ENCODE peak calls at places on chromosomes 3 and 15, in seven cellular contexts. One of them, this sample, is unnamed.

GRCh38 chr3:155409336-155409735 is 115.9 kb upstream of the STRIT1 start:
- DNase-seq in activated T-cell treated with anti-CD3 and anti-CD28 coated beads for 1 hour: no peak
- DNase-seq in activated T-helper 1 cell treated with anti-CD3 and anti-CD28 coated beads, Interleukin-12 subunit alpha, Interleukin-12 subunit beta, Interleukin-2, Interleukin-4 antibody, amounts not matched to agents 30 ng/mL and 10 ng/mL and 1 ng/mL, durations not matched to agents 14 hours and 24 hours and 36 hours: no peak
- DNase-seq in astrocyte of the cerebellum: no peak
- DNase-seq in activated naive CD8-positive, alpha-beta T cell treated with anti-CD3 and anti-CD28 coated beads, Interleukin-2, amount 50 U/mL, for 24 hours: no peak
- DNase-seq in LHCN-M2: no peak
- DNase-seq in G401: no peak
- DNase-seq in this sample: no peak

GRCh38 chr3:53071882-53072431 is 26.1 kb upstream of the SFMBT1 start:
- DNase-seq in activated T-cell treated with anti-CD3 and anti-CD28 coated beads for 1 hour: no peak
- DNase-seq in activated T-helper 1 cell treated with anti-CD3 and anti-CD28 coated beads, Interleukin-12 subunit alpha, Interleukin-12 subunit beta, Interleukin-2, Interleukin-4 antibody, amounts not matched to agents 30 ng/mL and 10 ng/mL and 1 ng/mL, durations not matched to agents 14 hours and 24 hours and 36 hours: no peak
- DNase-seq in astrocyte of the cerebellum: no peak
- DNase-seq in activated naive CD8-positive, alpha-beta T cell treated with anti-CD3 and anti-CD28 coated beads, Interleukin-2, amount 50 U/mL, for 24 hours: no peak
- DNase-seq in LHCN-M2: no peak
- DNase-seq in G401: no peak
- DNase-seq in this sample: no peak

GRCh38 chr3:134065836-134066538 is 36.3 kb upstream of the SLCO2A1 start:
- DNase-seq in activated T-cell treated with anti-CD3 and anti-CD28 coated beads for 1 hour: no peak
- DNase-seq in activated T-helper 1 cell treated with anti-CD3 and anti-CD28 coated beads, Interleukin-12 subunit alpha, Interleukin-12 subunit beta, Interleukin-2, Interleukin-4 antibody, amounts not matched to agents 30 ng/mL and 10 ng/mL and 1 ng/mL, durations not matched to agents 14 hours and 24 hours and 36 hours: no peak
- DNase-seq in astrocyte of the cerebellum: no peak
- DNase-seq in activated naive CD8-positive, alpha-beta T cell treated with anti-CD3 and anti-CD28 coated beads, Interleukin-2, amount 50 U/mL, for 24 hours: no peak
- DNase-seq in LHCN-M2: no peak
- DNase-seq in G401: no peak
- DNase-seq in this sample: no peak

GRCh38 chr3:127457746-127458145 is 132.8 kb downstream of the TPRA1 start:
- DNase-seq in activated T-cell treated with anti-CD3 and anti-CD28 coated beads for 1 hour: no peak
- DNase-seq in activated T-helper 1 cell treated with anti-CD3 and anti-CD28 coated beads, Interleukin-12 subunit alpha, Interleukin-12 subunit beta, Interleukin-2, Interleukin-4 antibody, amounts not matched to agents 30 ng/mL and 10 ng/mL and 1 ng/mL, durations not matched to agents 14 hours and 24 hours and 36 hours: no peak
- DNase-seq in astrocyte of the cerebellum: no peak
- DNase-seq in activated naive CD8-positive, alpha-beta T cell treated with anti-CD3 and anti-CD28 coated beads, Interleukin-2, amount 50 U/mL, for 24 hours: no peak
- DNase-seq in LHCN-M2: no peak
- DNase-seq in G401: no peak
- DNase-seq in this sample: no peak

GRCh38 chr15:76239786-76240185 is 71.5 kb downstream of the ETFA start:
- DNase-seq in activated T-cell treated with anti-CD3 and anti-CD28 coated beads for 1 hour: no peak
- DNase-seq in activated T-helper 1 cell treated with anti-CD3 and anti-CD28 coated beads, Interleukin-12 subunit alpha, Interleukin-12 subunit beta, Interleukin-2, Interleukin-4 antibody, amounts not matched to agents 30 ng/mL and 10 ng/mL and 1 ng/mL, durations not matched to agents 14 hours and 24 hours and 36 hours: no peak
- DNase-seq in astrocyte of the cerebellum: no peak
- DNase-seq in activated naive CD8-positive, alpha-beta T cell treated with anti-CD3 and anti-CD28 coated beads, Interleukin-2, amount 50 U/mL, for 24 hours: no peak
- DNase-seq in LHCN-M2: no peak
- DNase-seq in G401: no peak
- DNase-seq in this sample: no peak

GRCh38 chr3:50165388-50166308 is 10.5 kb downstream of the SEMA3F start:
- DNase-seq in activated T-cell treated with anti-CD3 and anti-CD28 coated beads for 1 hour: no peak
- DNase-seq in activated T-helper 1 cell treated with anti-CD3 and anti-CD28 coated beads, Interleukin-12 subunit alpha, Interleukin-12 subunit beta, Interleukin-2, Interleukin-4 antibody, amounts not matched to agents 30 ng/mL and 10 ng/mL and 1 ng/mL, durations not matched to agents 14 hours and 24 hours and 36 hours: no peak
- DNase-seq in astrocyte of the cerebellum: peak
- DNase-seq in activated naive CD8-positive, alpha-beta T cell treated with anti-CD3 and anti-CD28 coated beads, Interleukin-2, amount 50 U/mL, for 24 hours: no peak
- DNase-seq in LHCN-M2: no peak
- DNase-seq in G401: peak
- DNase-seq in this sample: no peak

GRCh38 chr3:145557405-145557804 is 603.6 kb downstream of the PLOD2 start:
- DNase-seq in activated T-cell treated with anti-CD3 and anti-CD28 coated beads for 1 hour: no peak
- DNase-seq in activated T-helper 1 cell treated with anti-CD3 and anti-CD28 coated beads, Interleukin-12 subunit alpha, Interleukin-12 subunit beta, Interleukin-2, Interleukin-4 antibody, amounts not matched to agents 30 ng/mL and 10 ng/mL and 1 ng/mL, durations not matched to agents 14 hours and 24 hours and 36 hours: no peak
- DNase-seq in astrocyte of the cerebellum: peak
- DNase-seq in activated naive CD8-positive, alpha-beta T cell treated with anti-CD3 and anti-CD28 coated beads, Interleukin-2, amount 50 U/mL, for 24 hours: no peak
- DNase-seq in LHCN-M2: peak
- DNase-seq in G401: no peak
- DNase-seq in this sample: peak

GRCh38 chr3:15462451-15462850 is 35.1 kb downstream of the EAF1 start:
- DNase-seq in activated T-cell treated with anti-CD3 and anti-CD28 coated beads for 1 hour: no peak
- DNase-seq in activated T-helper 1 cell treated with anti-CD3 and anti-CD28 coated beads, Interleukin-12 subunit alpha, Interleukin-12 subunit beta, Interleukin-2, Interleukin-4 antibody, amounts not matched to agents 30 ng/mL and 10 ng/mL and 1 ng/mL, durations not matched to agents 14 hours and 24 hours and 36 hours: no peak
- DNase-seq in astrocyte of the cerebellum: no peak
- DNase-seq in activated naive CD8-positive, alpha-beta T cell treated with anti-CD3 and anti-CD28 coated beads, Interleukin-2, amount 50 U/mL, for 24 hours: no peak
- DNase-seq in LHCN-M2: no peak
- DNase-seq in G401: no peak
- DNase-seq in this sample: no peak

GRCh38 chr3:21913791-21914190 is 162.8 kb upstream of the ZNF385D start:
- DNase-seq in activated T-cell treated with anti-CD3 and anti-CD28 coated beads for 1 hour: no peak
- DNase-seq in activated T-helper 1 cell treated with anti-CD3 and anti-CD28 coated beads, Interleukin-12 subunit alpha, Interleukin-12 subunit beta, Interleukin-2, Interleukin-4 antibody, amounts not matched to agents 30 ng/mL and 10 ng/mL and 1 ng/mL, durations not matched to agents 14 hours and 24 hours and 36 hours: no peak
- DNase-seq in astrocyte of the cerebellum: no peak
- DNase-seq in activated naive CD8-positive, alpha-beta T cell treated with anti-CD3 and anti-CD28 coated beads, Interleukin-2, amount 50 U/mL, for 24 hours: no peak
- DNase-seq in LHCN-M2: peak
- DNase-seq in G401: no peak
- DNase-seq in this sample: no peak

GRCh38 chr15:62462268-62462667 is 297.2 kb upstream of the C2CD4B start:
- DNase-seq in activated T-cell treated with anti-CD3 and anti-CD28 coated beads for 1 hour: no peak
- DNase-seq in activated T-helper 1 cell treated with anti-CD3 and anti-CD28 coated beads, Interleukin-12 subunit alpha, Interleukin-12 subunit beta, Interleukin-2, Interleukin-4 antibody, amounts not matched to agents 30 ng/mL and 10 ng/mL and 1 ng/mL, durations not matched to agents 14 hours and 24 hours and 36 hours: no peak
- DNase-seq in astrocyte of the cerebellum: no peak
- DNase-seq in activated naive CD8-positive, alpha-beta T cell treated with anti-CD3 and anti-CD28 coated beads, Interleukin-2, amount 50 U/mL, for 24 hours: no peak
- DNase-seq in LHCN-M2: peak
- DNase-seq in G401: no peak
- DNase-seq in this sample: no peak

GRCh38 chr3:196948442-196949365 is 6.4 kb upstream of the NCBP2 start:
- DNase-seq in activated T-cell treated with anti-CD3 and anti-CD28 coated beads for 1 hour: no peak
- DNase-seq in activated T-helper 1 cell treated with anti-CD3 and anti-CD28 coated beads, Interleukin-12 subunit alpha, Interleukin-12 subunit beta, Interleukin-2, Interleukin-4 antibody, amounts not matched to agents 30 ng/mL and 10 ng/mL and 1 ng/mL, durations not matched to agents 14 hours and 24 hours and 36 hours: no peak
- DNase-seq in astrocyte of the cerebellum: no peak
- DNase-seq in activated naive CD8-positive, alpha-beta T cell treated with anti-CD3 and anti-CD28 coated beads, Interleukin-2, amount 50 U/mL, for 24 hours: no peak
- DNase-seq in LHCN-M2: peak
- DNase-seq in G401: peak
- DNase-seq in this sample: peak

GRCh38 chr15:50653156-50653743 is 33.3 kb downstream of the TRPM7 start:
- DNase-seq in activated T-cell treated with anti-CD3 and anti-CD28 coated beads for 1 hour: no peak
- DNase-seq in activated T-helper 1 cell treated with anti-CD3 and anti-CD28 coated beads, Interleukin-12 subunit alpha, Interleukin-12 subunit beta, Interleukin-2, Interleukin-4 antibody, amounts not matched to agents 30 ng/mL and 10 ng/mL and 1 ng/mL, durations not matched to agents 14 hours and 24 hours and 36 hours: no peak
- DNase-seq in astrocyte of the cerebellum: no peak
- DNase-seq in activated naive CD8-positive, alpha-beta T cell treated with anti-CD3 and anti-CD28 coated beads, Interleukin-2, amount 50 U/mL, for 24 hours: no peak
- DNase-seq in LHCN-M2: no peak
- DNase-seq in G401: no peak
- DNase-seq in this sample: no peak

GRCh38 chr3:31412832-31413231 is 119.9 kb upstream of the STT3B start:
- DNase-seq in activated T-cell treated with anti-CD3 and anti-CD28 coated beads for 1 hour: no peak
- DNase-seq in activated T-helper 1 cell treated with anti-CD3 and anti-CD28 coated beads, Interleukin-12 subunit alpha, Interleukin-12 subunit beta, Interleukin-2, Interleukin-4 antibody, amounts not matched to agents 30 ng/mL and 10 ng/mL and 1 ng/mL, durations not matched to agents 14 hours and 24 hours and 36 hours: no peak
- DNase-seq in astrocyte of the cerebellum: no peak
- DNase-seq in activated naive CD8-positive, alpha-beta T cell treated with anti-CD3 and anti-CD28 coated beads, Interleukin-2, amount 50 U/mL, for 24 hours: no peak
- DNase-seq in LHCN-M2: peak
- DNase-seq in G401: no peak
- DNase-seq in this sample: peak

GRCh38 chr3:149703474-149703873 is 45.6 kb upstream of the WWTR1 start:
- DNase-seq in activated T-cell treated with anti-CD3 and anti-CD28 coated beads for 1 hour: no peak
- DNase-seq in activated T-helper 1 cell treated with anti-CD3 and anti-CD28 coated beads, Interleukin-12 subunit alpha, Interleukin-12 subunit beta, Interleukin-2, Interleukin-4 antibody, amounts not matched to agents 30 ng/mL and 10 ng/mL and 1 ng/mL, durations not matched to agents 14 hours and 24 hours and 36 hours: no peak
- DNase-seq in astrocyte of the cerebellum: no peak
- DNase-seq in activated naive CD8-positive, alpha-beta T cell treated with anti-CD3 and anti-CD28 coated beads, Interleukin-2, amount 50 U/mL, for 24 hours: no peak
- DNase-seq in LHCN-M2: peak
- DNase-seq in G401: no peak
- DNase-seq in this sample: no peak

GRCh38 chr15:43433160-43433559 is 59.8 kb downstream of the TP53BP1 start:
- DNase-seq in activated T-cell treated with anti-CD3 and anti-CD28 coated beads for 1 hour: no peak
- DNase-seq in activated T-helper 1 cell treated with anti-CD3 and anti-CD28 coated beads, Interleukin-12 subunit alpha, Interleukin-12 subunit beta, Interleukin-2, Interleukin-4 antibody, amounts not matched to agents 30 ng/mL and 10 ng/mL and 1 ng/mL, durations not matched to agents 14 hours and 24 hours and 36 hours: no peak
- DNase-seq in astrocyte of the cerebellum: peak
- DNase-seq in activated naive CD8-positive, alpha-beta T cell treated with anti-CD3 and anti-CD28 coated beads, Interleukin-2, amount 50 U/mL, for 24 hours: no peak
- DNase-seq in LHCN-M2: peak
- DNase-seq in G401: no peak
- DNase-seq in this sample: no peak

GRCh38 chr15:41562258-41562657 is 3.2 kb downstream of the TYRO3 start:
- DNase-seq in activated T-cell treated with anti-CD3 and anti-CD28 coated beads for 1 hour: no peak
- DNase-seq in activated T-helper 1 cell treated with anti-CD3 and anti-CD28 coated beads, Interleukin-12 subunit alpha, Interleukin-12 subunit beta, Interleukin-2, Interleukin-4 antibody, amounts not matched to agents 30 ng/mL and 10 ng/mL and 1 ng/mL, durations not matched to agents 14 hours and 24 hours and 36 hours: no peak
- DNase-seq in astrocyte of the cerebellum: no peak
- DNase-seq in activated naive CD8-positive, alpha-beta T cell treated with anti-CD3 and anti-CD28 coated beads, Interleukin-2, amount 50 U/mL, for 24 hours: no peak
- DNase-seq in LHCN-M2: no peak
- DNase-seq in G401: no peak
- DNase-seq in this sample: no peak

GRCh38 chr3:145807990-145808389 is 353.0 kb downstream of the PLOD2 start:
- DNase-seq in activated T-cell treated with anti-CD3 and anti-CD28 coated beads for 1 hour: no peak
- DNase-seq in activated T-helper 1 cell treated with anti-CD3 and anti-CD28 coated beads, Interleukin-12 subunit alpha, Interleukin-12 subunit beta, Interleukin-2, Interleukin-4 antibody, amounts not matched to agents 30 ng/mL and 10 ng/mL and 1 ng/mL, durations not matched to agents 14 hours and 24 hours and 36 hours: no peak
- DNase-seq in astrocyte of the cerebellum: peak
- DNase-seq in activated naive CD8-positive, alpha-beta T cell treated with anti-CD3 and anti-CD28 coated beads, Interleukin-2, amount 50 U/mL, for 24 hours: no peak
- DNase-seq in LHCN-M2: peak
- DNase-seq in G401: no peak
- DNase-seq in this sample: peak

GRCh38 chr3:64163019-64163754 is 62.1 kb downstream of the PRICKLE2 start:
- DNase-seq in activated T-cell treated with anti-CD3 and anti-CD28 coated beads for 1 hour: no peak
- DNase-seq in activated T-helper 1 cell treated with anti-CD3 and anti-CD28 coated beads, Interleukin-12 subunit alpha, Interleukin-12 subunit beta, Interleukin-2, Interleukin-4 antibody, amounts not matched to agents 30 ng/mL and 10 ng/mL and 1 ng/mL, durations not matched to agents 14 hours and 24 hours and 36 hours: no peak
- DNase-seq in astrocyte of the cerebellum: no peak
- DNase-seq in activated naive CD8-positive, alpha-beta T cell treated with anti-CD3 and anti-CD28 coated beads, Interleukin-2, amount 50 U/mL, for 24 hours: no peak
- DNase-seq in LHCN-M2: no peak
- DNase-seq in G401: no peak
- DNase-seq in this sample: no peak

GRCh38 chr3:138609898-138610266 is 1.3 kb downstream of the FAIM start:
- DNase-seq in activated T-cell treated with anti-CD3 and anti-CD28 coated beads for 1 hour: no peak
- DNase-seq in activated T-helper 1 cell treated with anti-CD3 and anti-CD28 coated beads, Interleukin-12 subunit alpha, Interleukin-12 subunit beta, Interleukin-2, Interleukin-4 antibody, amounts not matched to agents 30 ng/mL and 10 ng/mL and 1 ng/mL, durations not matched to agents 14 hours and 24 hours and 36 hours: no peak
- DNase-seq in astrocyte of the cerebellum: no peak
- DNase-seq in activated naive CD8-positive, alpha-beta T cell treated with anti-CD3 and anti-CD28 coated beads, Interleukin-2, amount 50 U/mL, for 24 hours: no peak
- DNase-seq in LHCN-M2: no peak
- DNase-seq in G401: no peak
- DNase-seq in this sample: no peak

GRCh38 chr15:69656271-69657030 is 203.8 kb downstream of the RPLP1 start:
- DNase-seq in activated T-cell treated with anti-CD3 and anti-CD28 coated beads for 1 hour: no peak
- DNase-seq in activated T-helper 1 cell treated with anti-CD3 and anti-CD28 coated beads, Interleukin-12 subunit alpha, Interleukin-12 subunit beta, Interleukin-2, Interleukin-4 antibody, amounts not matched to agents 30 ng/mL and 10 ng/mL and 1 ng/mL, durations not matched to agents 14 hours and 24 hours and 36 hours: no peak
- DNase-seq in astrocyte of the cerebellum: no peak
- DNase-seq in activated naive CD8-positive, alpha-beta T cell treated with anti-CD3 and anti-CD28 coated beads, Interleukin-2, amount 50 U/mL, for 24 hours: no peak
- DNase-seq in LHCN-M2: no peak
- DNase-seq in G401: no peak
- DNase-seq in this sample: no peak

GRCh38 chr3:77456881-77457280 is 417.0 kb downstream of the ROBO2 start:
- DNase-seq in activated T-cell treated with anti-CD3 and anti-CD28 coated beads for 1 hour: no peak
- DNase-seq in activated T-helper 1 cell treated with anti-CD3 and anti-CD28 coated beads, Interleukin-12 subunit alpha, Interleukin-12 subunit beta, Interleukin-2, Interleukin-4 antibody, amounts not matched to agents 30 ng/mL and 10 ng/mL and 1 ng/mL, durations not matched to agents 14 hours and 24 hours and 36 hours: no peak
- DNase-seq in astrocyte of the cerebellum: no peak
- DNase-seq in activated naive CD8-positive, alpha-beta T cell treated with anti-CD3 and anti-CD28 coated beads, Interleukin-2, amount 50 U/mL, for 24 hours: no peak
- DNase-seq in LHCN-M2: no peak
- DNase-seq in G401: peak
- DNase-seq in this sample: no peak

GRCh38 chr3:140816804-140817203 is 124.8 kb upstream of the SLC25A36 start:
- DNase-seq in activated T-cell treated with anti-CD3 and anti-CD28 coated beads for 1 hour: no peak
- DNase-seq in activated T-helper 1 cell treated with anti-CD3 and anti-CD28 coated beads, Interleukin-12 subunit alpha, Interleukin-12 subunit beta, Interleukin-2, Interleukin-4 antibody, amounts not matched to agents 30 ng/mL and 10 ng/mL and 1 ng/mL, durations not matched to agents 14 hours and 24 hours and 36 hours: no peak
- DNase-seq in astrocyte of the cerebellum: no peak
- DNase-seq in activated naive CD8-positive, alpha-beta T cell treated with anti-CD3 and anti-CD28 coated beads, Interleukin-2, amount 50 U/mL, for 24 hours: no peak
- DNase-seq in LHCN-M2: peak
- DNase-seq in G401: no peak
- DNase-seq in this sample: peak

GRCh38 chr3:5013021-5013906 is 34.0 kb downstream of the BHLHE40 start:
- DNase-seq in activated T-cell treated with anti-CD3 and anti-CD28 coated beads for 1 hour: no peak
- DNase-seq in activated T-helper 1 cell treated with anti-CD3 and anti-CD28 coated beads, Interleukin-12 subunit alpha, Interleukin-12 subunit beta, Interleukin-2, Interleukin-4 antibody, amounts not matched to agents 30 ng/mL and 10 ng/mL and 1 ng/mL, durations not matched to agents 14 hours and 24 hours and 36 hours: no peak
- DNase-seq in astrocyte of the cerebellum: no peak
- DNase-seq in activated naive CD8-positive, alpha-beta T cell treated with anti-CD3 and anti-CD28 coated beads, Interleukin-2, amount 50 U/mL, for 24 hours: peak
- DNase-seq in LHCN-M2: peak
- DNase-seq in G401: no peak
- DNase-seq in this sample: peak

GRCh38 chr3:66322436-66322835 is 101.6 kb downstream of the SLC25A26 start:
- DNase-seq in activated T-cell treated with anti-CD3 and anti-CD28 coated beads for 1 hour: no peak
- DNase-seq in activated T-helper 1 cell treated with anti-CD3 and anti-CD28 coated beads, Interleukin-12 subunit alpha, Interleukin-12 subunit beta, Interleukin-2, Interleukin-4 antibody, amounts not matched to agents 30 ng/mL and 10 ng/mL and 1 ng/mL, durations not matched to agents 14 hours and 24 hours and 36 hours: no peak
- DNase-seq in astrocyte of the cerebellum: no peak
- DNase-seq in activated naive CD8-positive, alpha-beta T cell treated with anti-CD3 and anti-CD28 coated beads, Interleukin-2, amount 50 U/mL, for 24 hours: no peak
- DNase-seq in LHCN-M2: no peak
- DNase-seq in G401: no peak
- DNase-seq in this sample: no peak

GRCh38 chr3:73070675-73071575 is 9.5 kb downstream of the EBLN2 start:
- DNase-seq in activated T-cell treated with anti-CD3 and anti-CD28 coated beads for 1 hour: no peak
- DNase-seq in activated T-helper 1 cell treated with anti-CD3 and anti-CD28 coated beads, Interleukin-12 subunit alpha, Interleukin-12 subunit beta, Interleukin-2, Interleukin-4 antibody, amounts not matched to agents 30 ng/mL and 10 ng/mL and 1 ng/mL, durations not matched to agents 14 hours and 24 hours and 36 hours: no peak
- DNase-seq in astrocyte of the cerebellum: peak
- DNase-seq in activated naive CD8-positive, alpha-beta T cell treated with anti-CD3 and anti-CD28 coated beads, Interleukin-2, amount 50 U/mL, for 24 hours: no peak
- DNase-seq in LHCN-M2: peak
- DNase-seq in G401: no peak
- DNase-seq in this sample: no peak

GRCh38 chr15:37101634-37102314 is 1.4 kb upstream of the MEIS2 start:
- DNase-seq in activated T-cell treated with anti-CD3 and anti-CD28 coated beads for 1 hour: no peak
- DNase-seq in activated T-helper 1 cell treated with anti-CD3 and anti-CD28 coated beads, Interleukin-12 subunit alpha, Interleukin-12 subunit beta, Interleukin-2, Interleukin-4 antibody, amounts not matched to agents 30 ng/mL and 10 ng/mL and 1 ng/mL, durations not matched to agents 14 hours and 24 hours and 36 hours: no peak
- DNase-seq in astrocyte of the cerebellum: no peak
- DNase-seq in activated naive CD8-positive, alpha-beta T cell treated with anti-CD3 and anti-CD28 coated beads, Interleukin-2, amount 50 U/mL, for 24 hours: peak
- DNase-seq in LHCN-M2: peak
- DNase-seq in G401: peak
- DNase-seq in this sample: peak

GRCh38 chr3:45592405-45592804 is 2.1 kb upstream of the LIMD1 start:
- DNase-seq in activated T-cell treated with anti-CD3 and anti-CD28 coated beads for 1 hour: no peak
- DNase-seq in activated T-helper 1 cell treated with anti-CD3 and anti-CD28 coated beads, Interleukin-12 subunit alpha, Interleukin-12 subunit beta, Interleukin-2, Interleukin-4 antibody, amounts not matched to agents 30 ng/mL and 10 ng/mL and 1 ng/mL, durations not matched to agents 14 hours and 24 hours and 36 hours: no peak
- DNase-seq in astrocyte of the cerebellum: no peak
- DNase-seq in activated naive CD8-positive, alpha-beta T cell treated with anti-CD3 and anti-CD28 coated beads, Interleukin-2, amount 50 U/mL, for 24 hours: no peak
- DNase-seq in LHCN-M2: no peak
- DNase-seq in G401: no peak
- DNase-seq in this sample: no peak

GRCh38 chr3:79012946-79013362 is 754.8 kb downstream of the ROBO1 start:
- DNase-seq in activated T-cell treated with anti-CD3 and anti-CD28 coated beads for 1 hour: no peak
- DNase-seq in activated T-helper 1 cell treated with anti-CD3 and anti-CD28 coated beads, Interleukin-12 subunit alpha, Interleukin-12 subunit beta, Interleukin-2, Interleukin-4 antibody, amounts not matched to agents 30 ng/mL and 10 ng/mL and 1 ng/mL, durations not matched to agents 14 hours and 24 hours and 36 hours: no peak
- DNase-seq in astrocyte of the cerebellum: no peak
- DNase-seq in activated naive CD8-positive, alpha-beta T cell treated with anti-CD3 and anti-CD28 coated beads, Interleukin-2, amount 50 U/mL, for 24 hours: no peak
- DNase-seq in LHCN-M2: no peak
- DNase-seq in G401: peak
- DNase-seq in this sample: no peak

GRCh38 chr15:101012326-101013040 is 93.3 kb downstream of the LRRK1 start:
- DNase-seq in activated T-cell treated with anti-CD3 and anti-CD28 coated beads for 1 hour: no peak
- DNase-seq in activated T-helper 1 cell treated with anti-CD3 and anti-CD28 coated beads, Interleukin-12 subunit alpha, Interleukin-12 subunit beta, Interleukin-2, Interleukin-4 antibody, amounts not matched to agents 30 ng/mL and 10 ng/mL and 1 ng/mL, durations not matched to agents 14 hours and 24 hours and 36 hours: no peak
- DNase-seq in astrocyte of the cerebellum: no peak
- DNase-seq in activated naive CD8-positive, alpha-beta T cell treated with anti-CD3 and anti-CD28 coated beads, Interleukin-2, amount 50 U/mL, for 24 hours: no peak
- DNase-seq in LHCN-M2: no peak
- DNase-seq in G401: no peak
- DNase-seq in this sample: no peak

GRCh38 chr3:115833074-115833473 is 209.8 kb downstream of the GAP43 start:
- DNase-seq in activated T-cell treated with anti-CD3 and anti-CD28 coated beads for 1 hour: no peak
- DNase-seq in activated T-helper 1 cell treated with anti-CD3 and anti-CD28 coated beads, Interleukin-12 subunit alpha, Interleukin-12 subunit beta, Interleukin-2, Interleukin-4 antibody, amounts not matched to agents 30 ng/mL and 10 ng/mL and 1 ng/mL, durations not matched to agents 14 hours and 24 hours and 36 hours: no peak
- DNase-seq in astrocyte of the cerebellum: no peak
- DNase-seq in activated naive CD8-positive, alpha-beta T cell treated with anti-CD3 and anti-CD28 coated beads, Interleukin-2, amount 50 U/mL, for 24 hours: no peak
- DNase-seq in LHCN-M2: peak
- DNase-seq in G401: no peak
- DNase-seq in this sample: no peak

GRCh38 chr3:56557815-56558170 is 818 bp downstream of the CCDC66 start:
- DNase-seq in activated T-cell treated with anti-CD3 and anti-CD28 coated beads for 1 hour: no peak
- DNase-seq in activated T-helper 1 cell treated with anti-CD3 and anti-CD28 coated beads, Interleukin-12 subunit alpha, Interleukin-12 subunit beta, Interleukin-2, Interleukin-4 antibody, amounts not matched to agents 30 ng/mL and 10 ng/mL and 1 ng/mL, durations not matched to agents 14 hours and 24 hours and 36 hours: no peak
- DNase-seq in astrocyte of the cerebellum: no peak
- DNase-seq in activated naive CD8-positive, alpha-beta T cell treated with anti-CD3 and anti-CD28 coated beads, Interleukin-2, amount 50 U/mL, for 24 hours: no peak
- DNase-seq in LHCN-M2: no peak
- DNase-seq in G401: no peak
- DNase-seq in this sample: no peak

GRCh38 chr3:47932431-47932830 is 83.8 kb downstream of the MAP4 start:
- DNase-seq in activated T-cell treated with anti-CD3 and anti-CD28 coated beads for 1 hour: no peak
- DNase-seq in activated T-helper 1 cell treated with anti-CD3 and anti-CD28 coated beads, Interleukin-12 subunit alpha, Interleukin-12 subunit beta, Interleukin-2, Interleukin-4 antibody, amounts not matched to agents 30 ng/mL and 10 ng/mL and 1 ng/mL, durations not matched to agents 14 hours and 24 hours and 36 hours: no peak
- DNase-seq in astrocyte of the cerebellum: no peak
- DNase-seq in activated naive CD8-positive, alpha-beta T cell treated with anti-CD3 and anti-CD28 coated beads, Interleukin-2, amount 50 U/mL, for 24 hours: no peak
- DNase-seq in LHCN-M2: peak
- DNase-seq in G401: no peak
- DNase-seq in this sample: no peak

GRCh38 chr3:18872466-18872865 is 275.8 kb upstream of the KCNH8 start:
- DNase-seq in activated T-cell treated with anti-CD3 and anti-CD28 coated beads for 1 hour: no peak
- DNase-seq in activated T-helper 1 cell treated with anti-CD3 and anti-CD28 coated beads, Interleukin-12 subunit alpha, Interleukin-12 subunit beta, Interleukin-2, Interleukin-4 antibody, amounts not matched to agents 30 ng/mL and 10 ng/mL and 1 ng/mL, durations not matched to agents 14 hours and 24 hours and 36 hours: no peak
- DNase-seq in astrocyte of the cerebellum: no peak
- DNase-seq in activated naive CD8-positive, alpha-beta T cell treated with anti-CD3 and anti-CD28 coated beads, Interleukin-2, amount 50 U/mL, for 24 hours: no peak
- DNase-seq in LHCN-M2: no peak
- DNase-seq in G401: no peak
- DNase-seq in this sample: peak

GRCh38 chr3:73669268-73669667 is 44.5 kb upstream of the PDZRN3 start:
- DNase-seq in activated T-cell treated with anti-CD3 and anti-CD28 coated beads for 1 hour: no peak
- DNase-seq in activated T-helper 1 cell treated with anti-CD3 and anti-CD28 coated beads, Interleukin-12 subunit alpha, Interleukin-12 subunit beta, Interleukin-2, Interleukin-4 antibody, amounts not matched to agents 30 ng/mL and 10 ng/mL and 1 ng/mL, durations not matched to agents 14 hours and 24 hours and 36 hours: no peak
- DNase-seq in astrocyte of the cerebellum: no peak
- DNase-seq in activated naive CD8-positive, alpha-beta T cell treated with anti-CD3 and anti-CD28 coated beads, Interleukin-2, amount 50 U/mL, for 24 hours: no peak
- DNase-seq in LHCN-M2: no peak
- DNase-seq in G401: no peak
- DNase-seq in this sample: no peak

This sample was measured in HT1080.